ENCODE peak calls at places on chromosomes 2 and 18, in ten cellular contexts. H, K, I, R, L, A, Y, S, P and X are unnamed samples.

GRCh38 chr18:45774065-45774521 is 50.1 kb downstream of the SLC14A1 start:
- DNase-seq in H (peak), K (peak), I (peak), R (no peak), L (peak), A (no peak), Y (peak), S (peak), P (peak), X (no peak)

GRCh38 chr2:148875387-148876051 is 492 bp downstream of the KIF5C start:
- DNase-seq in H (no peak), K (no peak), I (no peak), R (peak), L (no peak), A (no peak), Y (no peak), S (no peak), P (no peak), X (no peak)

GRCh38 chr2:114769110-114769509 is 326.7 kb downstream of the DPP10 start:
- DNase-seq in H (no peak), K (no peak), I (no peak), R (no peak), L (no peak), A (no peak), Y (no peak), S (no peak), P (no peak), X (no peak)

GRCh38 chr2:237900891-237901831 is 41.7 kb downstream of the RAMP1 start:
- DNase-seq in H (no peak), K (no peak), I (no peak), R (no peak), L (no peak), A (no peak), Y (no peak), S (no peak), P (no peak), X (no peak)

GRCh38 chr18:75114231-75114630 is 94.7 kb downstream of the PTGR3 start:
- DNase-seq in H (no peak), K (no peak), I (no peak), R (no peak), L (no peak), A (no peak), Y (no peak), S (peak), P (no peak), X (no peak)

GRCh38 chr2:7813541-7814310 is 868.1 kb upstream of the ID2 start:
- DNase-seq in H (no peak), K (peak), I (peak), R (no peak), L (peak), A (no peak), Y (no peak), S (no peak), P (no peak), X (no peak)

GRCh38 chr18:35861367-35862114 is 110.9 kb upstream of the RMP24 start:
- DNase-seq in H (no peak), K (no peak), I (no peak), R (no peak), L (peak), A (peak), Y (peak), S (no peak), P (no peak), X (no peak)

GRCh38 chr2:80068068-80068467 is 236.5 kb downstream of the LRRTM1 start:
- DNase-seq in H (no peak), K (no peak), I (no peak), R (no peak), L (no peak), A (no peak), Y (no peak), S (no peak), P (no peak), X (no peak)

GRCh38 chr2:37982147-37982582 is 57.1 kb downstream of the RMDN2 start:
- DNase-seq in H (peak), K (peak), I (peak), R (no peak), L (peak), A (peak), Y (peak), S (peak), P (peak), X (peak)

GRCh38 chr18:33440384-33441043 is at the start of gene CCDC178:
- DNase-seq in H (no peak), K (peak), I (peak), R (peak), L (no peak), A (no peak), Y (no peak), S (no peak), P (peak), X (no peak)

GRCh38 chr2:234502919-234503285 is 6.0 kb upstream of the ARL4C start:
- DNase-seq in H (peak), K (no peak), I (no peak), R (no peak), L (no peak), A (no peak), Y (peak), S (no peak), P (no peak), X (no peak)

GRCh38 chr2:47360937-47361336 is 42.0 kb upstream of the MSH2 start:
- DNase-seq in H (peak), K (no peak), I (peak), R (no peak), L (peak), A (no peak), Y (peak), S (peak), P (no peak), X (peak)

GRCh38 chr2:118940008-118940407 is 2.0 kb upstream of the MARCO start:
- DNase-seq in H (no peak), K (no peak), I (no peak), R (no peak), L (no peak), A (no peak), Y (no peak), S (no peak), P (no peak), X (no peak)

GRCh38 chr18:59272971-59273935 is at the start of gene RAX:
- DNase-seq in H (no peak), K (peak), I (no peak), R (peak), L (no peak), A (no peak), Y (no peak), S (no peak), P (no peak), X (no peak)

GRCh38 chr18:58580623-58581022 is 48.3 kb downstream of the ALPK2 start:
- DNase-seq in H (peak), K (peak), I (peak), R (no peak), L (no peak), A (no peak), Y (no peak), S (no peak), P (no peak), X (peak)

GRCh38 chr2:40658917-40659316 is 207.0 kb upstream of the SLC8A1 start:
- DNase-seq in H (peak), K (peak), I (peak), R (no peak), L (peak), A (no peak), Y (peak), S (no peak), P (no peak), X (no peak)

GRCh38 chr2:199223791-199224190 is 233.9 kb downstream of the SATB2 start:
- DNase-seq in H (peak), K (peak), I (peak), R (no peak), L (peak), A (no peak), Y (peak), S (no peak), P (no peak), X (no peak)

GRCh38 chr18:78090584-78090983 is 840.9 kb downstream of the GALR1 start:
- DNase-seq in H (no peak), K (no peak), I (no peak), R (no peak), L (no peak), A (no peak), Y (peak), S (no peak), P (no peak), X (no peak)

GRCh38 chr18:78086931-78087330 is 837.3 kb downstream of the GALR1 start:
- DNase-seq in H (no peak), K (no peak), I (no peak), R (no peak), L (no peak), A (no peak), Y (no peak), S (no peak), P (no peak), X (no peak)

GRCh38 chr18:78085241-78086185 is 835.9 kb downstream of the GALR1 start:
- DNase-seq in H (no peak), K (no peak), I (no peak), R (no peak), L (no peak), A (no peak), Y (no peak), S (no peak), P (no peak), X (no peak)

GRCh38 chr18:78082776-78083175 is 833.1 kb downstream of the GALR1 start:
- DNase-seq in H (no peak), K (no peak), I (no peak), R (no peak), L (no peak), A (no peak), Y (no peak), S (no peak), P (no peak), X (no peak)

DNA sequence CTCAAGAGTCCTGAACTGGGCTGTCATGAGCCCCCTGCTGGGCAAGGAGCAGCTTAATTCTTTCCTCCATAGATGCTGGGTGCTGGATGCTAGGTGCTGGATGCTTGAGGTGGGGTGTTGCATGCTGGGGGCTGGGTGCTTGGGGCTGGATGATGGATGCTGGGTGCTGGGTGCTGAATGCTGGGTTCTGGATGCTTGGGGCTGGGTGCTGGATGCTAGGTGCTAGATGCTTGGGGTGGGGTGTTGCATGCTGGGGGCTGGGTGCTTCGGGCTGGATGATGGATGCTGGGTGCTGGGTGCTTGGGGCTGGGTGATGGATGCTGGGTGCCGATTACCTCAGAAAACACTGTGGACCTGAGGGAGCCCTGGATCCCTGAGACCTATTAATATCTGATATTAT is 837.7 kb downstream of the GALR1 start:
- DNase-seq in H (no peak), K (no peak), I (no peak), R (no peak), L (no peak), A (no peak), Y (no peak), S (no peak), P (no peak), X (no peak)
- TF ChIP-seq CTCF in H (no peak), K (no peak), I (no peak), R (no peak), L (no peak), A (no peak), Y (no peak), S (no peak), P (no peak), X (no peak)

GRCh38 chr18:65748321-65748720 is 2.5 kb upstream of the CDH7 start:
- DNase-seq in H (no peak), K (no peak), I (no peak), R (no peak), L (no peak), A (no peak), Y (no peak), S (no peak), P (no peak), X (no peak)

GRCh38 chr18:65752625-65753325 is 2.0 kb downstream of the CDH7 start:
- DNase-seq in H (no peak), K (no peak), I (no peak), R (no peak), L (no peak), A (no peak), Y (no peak), S (no peak), P (no peak), X (no peak)

GRCh38 chr18:65750421-65751144 is at the start of gene CDH7:
- DNase-seq in H (no peak), K (no peak), I (no peak), R (peak), L (no peak), A (no peak), Y (no peak), S (no peak), P (peak), X (no peak)

GRCh38 chr18:65751145-65752085 is 603 bp downstream of the CDH7 start:
- DNase-seq in H (no peak), K (no peak), I (no peak), R (peak), L (no peak), A (no peak), Y (no peak), S (no peak), P (peak), X (no peak)

GRCh38 chr18:65749881-65750280 is 931 bp upstream of the CDH7 start:
- DNase-seq in H (no peak), K (no peak), I (no peak), R (no peak), L (no peak), A (no peak), Y (peak), S (no peak), P (no peak), X (no peak)
- H3K4me3 ChIP-seq in H (no peak), K (no peak), I (no peak), R (no peak), L (no peak), A (peak), Y (no peak), S (no peak), P (no peak), X (no peak)

GRCh38 chr2:219492575-219492974 is 6.1 kb upstream of the GMPPA start:
- DNase-seq in H (no peak), K (no peak), I (no peak), R (peak), L (no peak), A (no peak), Y (no peak), S (no peak), P (no peak), X (no peak)
- TF ChIP-seq CTCF in H (no peak), K (no peak), I (no peak), R (no peak), L (no peak), A (no peak), Y (no peak), S (no peak), P (no peak), X (no peak)

DNA sequence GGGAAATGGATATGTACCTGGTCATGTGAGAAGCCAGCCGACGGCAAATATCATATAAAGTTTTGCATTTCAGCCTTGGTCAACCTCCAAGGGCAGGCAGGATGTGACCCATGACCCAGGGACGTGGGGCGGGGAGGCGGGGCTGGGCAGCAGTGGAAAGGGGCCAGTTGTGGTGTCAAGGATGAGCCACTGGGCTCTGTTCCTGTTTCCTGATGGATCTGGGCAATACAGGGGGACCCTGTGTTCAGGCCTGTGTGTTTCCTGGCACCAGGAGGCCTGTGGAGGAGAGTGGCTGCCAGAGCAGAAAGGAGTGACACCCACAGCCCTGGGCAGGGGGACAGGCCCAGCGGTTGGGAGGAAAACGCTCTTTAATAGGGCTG is 106.9 kb downstream of the GATA6 start:
- DNase-seq in H (no peak), K (no peak), I (no peak), R (no peak), L (no peak), A (no peak), Y (no peak), S (no peak), P (no peak), X (no peak)
- H3K4me3 ChIP-seq in H (no peak), K (no peak), I (no peak), R (no peak), L (no peak), A (no peak), Y (no peak), S (no peak), P (no peak), X (no peak)

GRCh38 chr18:68847219-68847860 is 49.5 kb downstream of the CCDC102B start:
- DNase-seq in H (peak), K (peak), I (peak), R (no peak), L (no peak), A (no peak), Y (peak), S (no peak), P (no peak), X (no peak)
- TF ChIP-seq CTCF in H (peak), K (peak), I (peak), R (peak), L (peak), A (peak), Y (peak), S (peak), P (peak), X (peak)

GRCh38 chr2:109616184-109616583 is 2.0 kb downstream of the SOWAHC start:
- DNase-seq in H (no peak), K (no peak), I (no peak), R (no peak), L (no peak), A (no peak), Y (no peak), S (no peak), P (no peak), X (no peak)

GRCh38 chr2:109623297-109623696 is 9.1 kb downstream of the SOWAHC start:
- DNase-seq in H (no peak), K (no peak), I (no peak), R (no peak), L (no peak), A (no peak), Y (no peak), S (no peak), P (no peak), X (no peak)

GRCh38 chr2:109615637-109616144 is 1.5 kb downstream of the SOWAHC start:
- DNase-seq in H (no peak), K (no peak), I (no peak), R (no peak), L (peak), A (no peak), Y (no peak), S (no peak), P (no peak), X (no peak)

GRCh38 chr2:109614715-109615636 is 812 bp downstream of the SOWAHC start:
- DNase-seq in H (no peak), K (peak), I (no peak), R (peak), L (peak), A (peak), Y (no peak), S (peak), P (no peak), X (no peak)

GRCh38 chr2:109619131-109619615 is 5.0 kb downstream of the SOWAHC start:
- DNase-seq in H (no peak), K (no peak), I (no peak), R (no peak), L (no peak), A (no peak), Y (no peak), S (no peak), P (no peak), X (no peak)
- H3K4me3 ChIP-seq in H (no peak), K (no peak), I (no peak), R (no peak), L (no peak), A (no peak), Y (no peak), S (no peak), P (no peak), X (no peak)

GRCh38 chr2:116098049-116098448 is 1655.6 kb downstream of the DPP10 start:
- DNase-seq in H (no peak), K (no peak), I (no peak), R (no peak), L (no peak), A (no peak), Y (no peak), S (no peak), P (no peak), X (no peak)
- TF ChIP-seq CTCF in H (no peak), K (no peak), I (no peak), R (no peak), L (no peak), A (no peak), Y (no peak), S (no peak), P (no peak), X (no peak)

GRCh38 chr18:12309683-12310198 is 1.7 kb downstream of the TUBB6 start:
- DNase-seq in H (peak), K (peak), I (no peak), R (no peak), L (peak), A (no peak), Y (peak), S (no peak), P (no peak), X (no peak)
- H3K4me3 ChIP-seq in H (peak), K (peak), I (peak), R (no peak), L (peak), A (peak), Y (peak), S (peak), P (peak), X (peak)

GRCh38 chr18:54558609-54559585 is 32.1 kb upstream of the DYNAP start:
- DNase-seq in H (peak), K (peak), I (peak), R (no peak), L (peak), A (no peak), Y (peak), S (no peak), P (no peak), X (no peak)
- TF ChIP-seq CTCF in H (peak), K (peak), I (peak), R (peak), L (peak), A (peak), Y (peak), S (peak), P (peak), X (peak)